ENCODE peak calls at places on chromosomes 4 and X, in five cellular contexts. One of them, this sample, is unnamed.

GRCh38 chrX:97685753-97686152 is 802.0 kb downstream of the RPA4 start:
- DNase-seq in neural crest cell: no peak
- DNase-seq in GM13976: peak
- DNase-seq in HT1080: peak
- DNase-seq in neural progenitor cell: peak
- DNase-seq in this sample: peak

GRCh38 chrX:82218361-82218760 is 1016.5 kb downstream of the SH3BGRL start:
- DNase-seq in neural crest cell: no peak
- DNase-seq in GM13976: peak
- DNase-seq in HT1080: peak
- DNase-seq in neural progenitor cell: peak
- DNase-seq in this sample: peak

GRCh38 chrX:39972340-39972739 is 125.4 kb downstream of the BCOR start:
- DNase-seq in neural crest cell: no peak
- DNase-seq in GM13976: no peak
- DNase-seq in HT1080: peak
- DNase-seq in neural progenitor cell: no peak
- DNase-seq in this sample: no peak

GRCh38 chr4:105059337-105059736 is 87.3 kb upstream of the TET2 start:
- DNase-seq in neural crest cell: no peak
- DNase-seq in GM13976: peak
- DNase-seq in HT1080: peak
- DNase-seq in neural progenitor cell: no peak
- DNase-seq in this sample: no peak

GRCh38 chr4:16261313-16261878 is 35.1 kb upstream of the TAPT1 start:
- DNase-seq in neural crest cell: no peak
- DNase-seq in GM13976: no peak
- DNase-seq in HT1080: no peak
- DNase-seq in neural progenitor cell: no peak
- DNase-seq in this sample: no peak

GRCh38 chrX:125998432-125998831 is 167.7 kb downstream of the DCAF12L2 start:
- DNase-seq in neural crest cell: no peak
- DNase-seq in GM13976: no peak
- DNase-seq in HT1080: peak
- DNase-seq in neural progenitor cell: peak
- DNase-seq in this sample: peak

GRCh38 chrX:17697191-17697590 is 40.1 kb upstream of the SCML1 start:
- DNase-seq in neural crest cell: no peak
- DNase-seq in GM13976: no peak
- DNase-seq in HT1080: no peak
- DNase-seq in neural progenitor cell: no peak
- DNase-seq in this sample: no peak

GRCh38 chrX:20547649-20548051 is 280.9 kb upstream of the RPS6KA3 start:
- DNase-seq in neural crest cell: no peak
- DNase-seq in GM13976: no peak
- DNase-seq in HT1080: peak
- DNase-seq in neural progenitor cell: no peak
- DNase-seq in this sample: no peak

GRCh38 chr4:53192496-53192895 is 173.4 kb downstream of the SCFD2 start:
- DNase-seq in neural crest cell: no peak
- DNase-seq in GM13976: no peak
- DNase-seq in HT1080: no peak
- DNase-seq in neural progenitor cell: no peak
- DNase-seq in this sample: no peak

GRCh38 chr4:25449688-25450087 is 72.6 kb downstream of the ANAPC4 start:
- DNase-seq in neural crest cell: no peak
- DNase-seq in GM13976: peak
- DNase-seq in HT1080: no peak
- DNase-seq in neural progenitor cell: no peak
- DNase-seq in this sample: no peak

GRCh38 chr4:123244233-123244632 is 152.4 kb upstream of the SPRY1 start:
- DNase-seq in neural crest cell: no peak
- DNase-seq in GM13976: no peak
- DNase-seq in HT1080: no peak
- DNase-seq in neural progenitor cell: peak
- DNase-seq in this sample: no peak

GRCh38 chr4:152992027-152992426 is 55.9 kb downstream of the FHDC1 start:
- DNase-seq in neural crest cell: no peak
- DNase-seq in GM13976: no peak
- DNase-seq in HT1080: no peak
- DNase-seq in neural progenitor cell: no peak
- DNase-seq in this sample: no peak

GRCh38 chr4:125991398-125991797 is 676.6 kb downstream of the FAT4 start:
- DNase-seq in neural crest cell: no peak
- DNase-seq in GM13976: no peak
- DNase-seq in HT1080: no peak
- DNase-seq in neural progenitor cell: no peak
- DNase-seq in this sample: no peak

GRCh38 chr4:121217385-121217784 is 53.3 kb upstream of the TNIP3 start:
- DNase-seq in neural crest cell: no peak
- DNase-seq in GM13976: no peak
- DNase-seq in HT1080: no peak
- DNase-seq in neural progenitor cell: no peak
- DNase-seq in this sample: no peak

GRCh38 chr4:89949782-89950387 is 55.2 kb downstream of the MMRN1 start:
- DNase-seq in neural crest cell: no peak
- DNase-seq in GM13976: no peak
- DNase-seq in HT1080: no peak
- DNase-seq in neural progenitor cell: no peak
- DNase-seq in this sample: peak

GRCh38 chrX:150361777-150362351 is 1.3 kb upstream of the MAMLD1 start:
- DNase-seq in neural crest cell: no peak
- DNase-seq in GM13976: peak
- DNase-seq in HT1080: no peak
- DNase-seq in neural progenitor cell: peak
- DNase-seq in this sample: peak

GRCh38 chrX:154444001-154444754 is at the start of gene FAM50A:
- DNase-seq in neural crest cell: peak
- DNase-seq in GM13976: peak
- DNase-seq in HT1080: no peak
- DNase-seq in neural progenitor cell: peak
- DNase-seq in this sample: peak

This sample was measured in GM23338.